ENCODE peak calls at places on chromosomes 11 and 22, in nine cellular contexts. R is fibroblast of lung; Z is bronchial epithelial cell; O is fibroblast of mammary gland; T is GM12864; Q is glutamatergic neuron; M is activated CD8-positive, alpha-beta T cell treated with anti-CD3 and anti-CD28 coated beads for 36 hours; J is Calu3; U is CD4-positive, alpha-beta T cell. P is an unnamed sample.

GRCh38 chr22:32469799-32470212 is 4.8 kb upstream of the FBXO7 start:
- DNase-seq in R (peak; percentile 63), Z (peak; percentile 47), O (peak; percentile 85), T (no peak), Q (no peak), M (no peak), J (no peak), U (no peak), P (peak; percentile 59)

GRCh38 chr22:19559324-19559811 is 35.2 kb upstream of the CLDN5 start:
- DNase-seq in R (no peak), Z (peak; percentile 35), O (no peak), T (no peak), Q (no peak), M (no peak), J (no peak), U (no peak), P (no peak)

GRCh38 chr11:14541180-14541579 is 21.0 kb upstream of the PSMA1 start:
- DNase-seq in R (peak; percentile 55), Z (no peak), O (peak; percentile 24), T (no peak), Q (no peak), M (no peak), J (no peak), U (no peak), P (no peak)

GRCh38 chr22:20638143-20638870 is 130.9 kb downstream of the MED15 start:
- DNase-seq in R (no peak), Z (no peak), O (no peak), T (no peak), Q (no peak), M (no peak), J (no peak), U (no peak), P (no peak)

GRCh38 chr11:133366088-133366487 is 166.2 kb downstream of the OPCML start:
- DNase-seq in R (no peak), Z (no peak), O (no peak), T (no peak), Q (no peak), M (no peak), J (no peak), U (no peak), P (no peak)

GRCh38 chr22:45656577-45656976 is 15.1 kb upstream of the ATXN10 start:
- DNase-seq in R (peak; percentile 41), Z (no peak), O (no peak), T (no peak), Q (no peak), M (no peak), J (no peak), U (no peak), P (no peak)

GRCh38 chr11:70547386-70547785 is 149.1 kb downstream of the CTTN start:
- DNase-seq in R (no peak), Z (no peak), O (no peak), T (no peak), Q (no peak), M (no peak), J (no peak), U (no peak), P (no peak)

GRCh38 chr22:29257751-29258181 is 10.0 kb downstream of the RHBDD3 start:
- DNase-seq in R (no peak), Z (no peak), O (no peak), T (no peak), Q (no peak), M (no peak), J (no peak), U (no peak), P (no peak)

GRCh38 chr11:121334973-121335711 is 42.6 kb downstream of the SC5D start:
- DNase-seq in R (peak; percentile 3), Z (no peak), O (no peak), T (no peak), Q (no peak), M (no peak), J (no peak), U (no peak), P (no peak)

DNA sequence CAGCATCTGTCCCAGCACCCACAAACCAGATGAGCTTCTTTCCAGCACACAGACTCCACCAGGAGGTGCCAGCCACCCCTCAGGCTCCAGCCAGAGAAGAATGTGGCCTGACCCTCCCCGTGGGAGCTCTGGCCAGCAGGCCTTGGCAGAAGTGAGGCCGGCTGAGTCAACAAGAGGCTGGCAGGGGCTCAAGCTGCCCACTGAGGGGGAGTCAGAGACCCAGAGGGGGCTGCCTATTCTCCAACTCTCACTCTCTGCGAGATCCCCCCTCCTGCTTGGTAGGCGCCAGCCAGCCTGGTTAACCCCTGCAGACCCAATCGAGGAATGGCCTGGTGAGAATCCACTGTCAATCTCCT is 10.6 kb upstream of the CDC42EP1 start:
- DNase-seq in R (peak; percentile 54), Z (no peak), O (peak; percentile 48), T (no peak), Q (no peak), M (no peak), J (peak; percentile 72), U (no peak), P (no peak)
- TF ChIP-seq CTCF in R (peak; percentile 41), Z (no peak), O (peak; percentile 31), T (no peak), Q (no peak), M (no peak), J (peak; percentile 25), U (no peak), P (no peak)

GRCh38 chr11:36793542-36793926 is 195.5 kb upstream of the RAG2 start:
- DNase-seq in R (peak; percentile 5), Z (no peak), O (no peak), T (no peak), Q (no peak), M (no peak), J (peak; percentile 5), U (no peak), P (no peak)
- TF ChIP-seq CTCF in R (peak; percentile 51), Z (no peak), O (no peak), T (no peak), Q (no peak), M (no peak), J (no peak), U (no peak), P (no peak)

DNA sequence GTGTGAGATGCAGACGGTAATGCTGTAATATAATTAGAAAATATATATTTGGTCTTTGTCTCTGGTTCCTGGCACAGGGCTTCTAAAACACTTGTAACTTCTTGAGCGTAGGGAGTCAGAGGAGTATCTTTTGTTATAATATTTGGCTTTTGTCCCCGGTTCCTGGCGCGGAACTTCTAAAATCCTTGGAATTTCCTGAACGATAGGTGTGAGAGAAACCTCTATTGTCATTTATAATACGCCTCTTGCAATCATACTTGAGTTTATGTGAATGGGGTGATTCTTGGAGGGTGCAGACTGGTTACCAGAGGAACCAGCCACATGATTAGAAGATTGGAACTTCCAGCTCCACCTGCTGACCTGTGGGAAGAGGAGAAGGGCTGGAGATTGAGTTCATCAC is 54.1 kb upstream of the ZBED5 start:
- DNase-seq in R (no peak), Z (no peak), O (no peak), T (no peak), Q (no peak), M (no peak), J (no peak), U (no peak), P (no peak)
- TF ChIP-seq CTCF in R (no peak), Z (no peak), O (no peak), T (no peak), Q (no peak), M (no peak), J (no peak), U (no peak), P (no peak)

GRCh38 chr11:43987384-43988039 is 45.1 kb downstream of the C11orf96 start:
- DNase-seq in R (peak; percentile 62), Z (no peak), O (peak; percentile 97), T (no peak), Q (no peak), M (no peak), J (peak; percentile 41), U (no peak), P (no peak)

GRCh38 chr11:43989162-43989961 is 46.9 kb downstream of the C11orf96 start:
- DNase-seq in R (no peak), Z (no peak), O (no peak), T (no peak), Q (peak; percentile 80), M (no peak), J (no peak), U (no peak), P (no peak)

GRCh38 chr11:43986881-43987280 is 44.4 kb downstream of the C11orf96 start:
- DNase-seq in R (no peak), Z (no peak), O (no peak), T (no peak), Q (no peak), M (no peak), J (no peak), U (no peak), P (no peak)

GRCh38 chr11:43986327-43986726 is 43.9 kb downstream of the C11orf96 start:
- DNase-seq in R (no peak), Z (no peak), O (no peak), T (no peak), Q (no peak), M (no peak), J (no peak), U (no peak), P (no peak)

GRCh38 chr11:43988040-43988793 is 45.8 kb downstream of the C11orf96 start:
- DNase-seq in R (peak; percentile 29), Z (no peak), O (peak; percentile 80), T (no peak), Q (no peak), M (no peak), J (no peak), U (no peak), P (no peak)
- TF ChIP-seq CTCF in R (peak; percentile 29), Z (no peak), O (peak; percentile 51), T (no peak), Q (no peak), M (no peak), J (no peak), U (no peak), P (no peak)

GRCh38 chr11:1553808-1554594 is 18.1 kb downstream of the DUSP8 start:
- DNase-seq in R (no peak), Z (no peak), O (no peak), T (no peak), Q (peak; percentile 15), M (no peak), J (peak; percentile 83), U (no peak), P (no peak)

GRCh38 chr11:1556278-1557167 is 15.5 kb downstream of the DUSP8 start:
- DNase-seq in R (no peak), Z (no peak), O (no peak), T (no peak), Q (peak; percentile 37), M (no peak), J (no peak), U (no peak), P (no peak)

GRCh38 chr11:1555713-1556153 is 16.3 kb downstream of the DUSP8 start:
- DNase-seq in R (no peak), Z (no peak), O (no peak), T (no peak), Q (peak; percentile 11), M (no peak), J (no peak), U (no peak), P (no peak)

GRCh38 chr11:1557168-1557884 is 14.7 kb downstream of the DUSP8 start:
- DNase-seq in R (no peak), Z (no peak), O (no peak), T (no peak), Q (peak; percentile 16), M (no peak), J (no peak), U (no peak), P (no peak)

GRCh38 chr11:1554981-1555712 is 16.9 kb downstream of the DUSP8 start:
- DNase-seq in R (no peak), Z (no peak), O (no peak), T (no peak), Q (peak; percentile 21), M (no peak), J (no peak), U (no peak), P (no peak)
- TF ChIP-seq CTCF in R (no peak), Z (no peak), O (no peak), T (no peak), Q (no peak), M (no peak), J (no peak), U (no peak), P (no peak)

P was measured in CD14-positive monocyte.